ENCODE peak calls at places on chromosomes 6 and 20, in five cellular contexts. F, Q, H, X and S are unnamed samples.

GRCh38 chr6:108250240-108250866 is 10.5 kb downstream of the SNX3 start:
- DNase-seq in F (no peak), Q (no peak), H (peak), X (no peak), S (peak)

GRCh38 chr6:51743999-51744398 is 343.4 kb downstream of the PKHD1 start:
- DNase-seq in F (no peak), Q (no peak), H (no peak), X (no peak), S (peak)

GRCh38 chr6:138286698-138287097 is 68.4 kb upstream of the PBOV1 start:
- DNase-seq in F (no peak), Q (no peak), H (no peak), X (no peak), S (no peak)

GRCh38 chr20:58774214-58774613 is 76.5 kb downstream of the GNAS-AS1 start:
- DNase-seq in F (no peak), Q (no peak), H (no peak), X (no peak), S (no peak)

GRCh38 chr20:47790032-47790965 is 5.0 kb upstream of the SULF2 start:
- DNase-seq in F (no peak), Q (no peak), H (no peak), X (peak), S (peak)

GRCh38 chr6:140012146-140012545 is 637.7 kb upstream of the CITED2 start:
- DNase-seq in F (no peak), Q (no peak), H (no peak), X (no peak), S (no peak)

GRCh38 chr6:157629220-157629619 is 193.8 kb upstream of the SNX9 start:
- DNase-seq in F (no peak), Q (no peak), H (no peak), X (no peak), S (no peak)

GRCh38 chr20:62882426-62882825 is 20.8 kb upstream of the TCFL5 start:
- DNase-seq in F (no peak), Q (no peak), H (no peak), X (peak), S (no peak)

GRCh38 chr20:5526516-5526915 is 209.8 kb upstream of the PROKR2 start:
- DNase-seq in F (no peak), Q (peak), H (no peak), X (no peak), S (peak)

GRCh38 chr20:1298166-1298565 is 30.8 kb downstream of the SDCBP2 start:
- DNase-seq in F (no peak), Q (no peak), H (no peak), X (no peak), S (no peak)
- H3K4me3 ChIP-seq in F (no peak), Q (no peak), H (no peak), X (no peak), S (no peak)

GRCh38 chr6:133916650-133917151 is 27.8 kb downstream of the TCF21 start:
- DNase-seq in F (peak), Q (peak), H (peak), X (peak), S (peak)
- TF ChIP-seq CTCF in F (peak), Q (peak), H (peak), X (peak), S (peak)

GRCh38 chr20:2385496-2385895 is 4.8 kb downstream of the TGM6 start:
- DNase-seq in F (no peak), Q (no peak), H (no peak), X (no peak), S (no peak)

GRCh38 chr20:2386516-2387179 is 5.9 kb downstream of the TGM6 start:
- DNase-seq in F (no peak), Q (no peak), H (no peak), X (no peak), S (peak)

GRCh38 chr20:2387580-2387979 is 6.9 kb downstream of the TGM6 start:
- DNase-seq in F (no peak), Q (no peak), H (no peak), X (no peak), S (no peak)

GRCh38 chr20:2385026-2385425 is 4.3 kb downstream of the TGM6 start:
- DNase-seq in F (no peak), Q (no peak), H (no peak), X (no peak), S (no peak)

DNA sequence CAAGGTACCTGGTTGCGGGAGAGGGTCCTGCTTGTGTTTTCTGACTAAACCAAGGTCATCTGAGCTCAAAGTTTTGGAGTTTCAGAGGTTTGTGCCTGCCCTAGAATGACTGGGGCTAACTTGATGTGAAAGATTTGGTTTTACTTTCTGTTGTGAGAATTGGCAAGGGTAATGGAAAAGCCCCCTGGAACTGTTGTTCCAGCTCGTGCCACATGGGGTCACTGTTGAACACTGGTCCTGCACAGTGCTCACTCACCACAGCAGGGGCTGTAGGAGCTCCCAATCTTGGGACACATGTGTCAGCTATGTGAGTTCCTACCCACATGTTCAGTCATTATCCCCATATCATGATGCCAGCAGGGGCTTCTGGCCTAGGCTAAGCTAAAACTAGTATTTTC is 6.5 kb downstream of the TGM6 start:
- DNase-seq in F (no peak), Q (peak), H (peak), X (no peak), S (peak)
- H3K4me3 ChIP-seq in F (no peak), Q (no peak), H (no peak), X (no peak), S (no peak)

DNA sequence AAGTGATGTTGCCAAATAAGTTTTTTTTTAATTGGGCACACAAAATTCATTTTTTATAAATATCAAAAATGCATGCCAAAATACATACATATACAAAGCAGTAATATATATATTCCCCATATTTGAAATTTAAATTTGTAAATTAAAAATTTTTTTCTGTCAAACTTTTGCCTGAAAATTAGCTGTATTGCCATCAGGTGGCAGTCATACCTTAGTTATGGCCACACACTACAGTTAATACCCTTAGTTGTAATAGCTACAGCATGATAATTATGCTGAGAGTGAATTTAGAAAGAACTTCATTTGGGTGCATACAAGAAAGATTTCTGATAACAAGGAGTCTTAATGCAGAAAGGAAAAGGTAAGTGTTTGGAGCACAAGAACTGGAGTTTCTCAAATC is 46.2 kb upstream of the SDHAF4 start:
- DNase-seq in F (no peak), Q (no peak), H (no peak), X (no peak), S (peak)
- TF ChIP-seq CTCF in F (peak), Q (no peak), H (peak), X (peak), S (no peak)

GRCh38 chr20:17835240-17835940 is 133.2 kb downstream of the SNX5 start:
- DNase-seq in F (no peak), Q (no peak), H (peak), X (peak), S (peak)

GRCh38 chr20:17837179-17837578 is 131.4 kb downstream of the SNX5 start:
- DNase-seq in F (no peak), Q (no peak), H (no peak), X (no peak), S (no peak)

GRCh38 chr20:17833036-17833674 is 133.4 kb downstream of the BANF2 start:
- DNase-seq in F (no peak), Q (no peak), H (no peak), X (no peak), S (peak)

GRCh38 chr20:17834804-17835203 is 133.8 kb downstream of the SNX5 start:
- DNase-seq in F (no peak), Q (no peak), H (no peak), X (no peak), S (no peak)

GRCh38 chr20:17835941-17836861 is 132.4 kb downstream of the SNX5 start:
- DNase-seq in F (no peak), Q (peak), H (no peak), X (peak), S (no peak)
- H3K4me3 ChIP-seq in F (no peak), Q (no peak), H (no peak), X (no peak), S (no peak)

GRCh38 chr6:109977791-109978173 is 329 bp upstream of the GPR6 start:
- DNase-seq in F (no peak), Q (no peak), H (no peak), X (no peak), S (no peak)
- TF ChIP-seq CTCF in F (no peak), Q (no peak), H (no peak), X (no peak), S (no peak)

GRCh38 chr6:30542404-30542725 is 13.9 kb downstream of the GNL1 start:
- DNase-seq in F (no peak), Q (no peak), H (no peak), X (no peak), S (no peak)
- H3K4me3 ChIP-seq in F (no peak), Q (peak), H (no peak), X (no peak), S (no peak)

GRCh38 chr6:116511424-116512131 is at the start of gene CALHM5:
- DNase-seq in F (no peak), Q (no peak), H (peak), X (peak), S (peak)
- TF ChIP-seq CTCF in F (peak), Q (peak), H (peak), X (peak), S (peak)